ENCODE peak calls at places on chromosome 4, in five cellular contexts. X is LNCaP clone FGC, J is breast epithelium, V is body of pancreas, E is ovary. C is an unnamed sample.

GRCh38 chr4:11566440-11567022 is 137.8 kb upstream of the HS3ST1 start:
- DNase-seq in X (no peak), J (no peak), V (no peak), E (no peak), C (no peak)

GRCh38 chr4:149145803-149146202 is 669.8 kb downstream of the IQCM start:
- DNase-seq in X (no peak), J (no peak), V (no peak), E (no peak), C (no peak)

GRCh38 chr4:67680568-67681222 is 20.3 kb downstream of the UBA6 start:
- DNase-seq in X (no peak), J (no peak), V (no peak), E (no peak), C (no peak)

GRCh38 chr4:151709587-151709986 is 51.2 kb downstream of the GATB start:
- DNase-seq in X (no peak), J (no peak), V (no peak), E (no peak), C (no peak)

GRCh38 chr4:184347251-184348239 is 126.8 kb downstream of the IRF2 start:
- DNase-seq in X (no peak), J (peak), V (peak), E (peak), C (peak)

GRCh38 chr4:133711817-133712216 is 489.8 kb downstream of the PABPC4L start:
- DNase-seq in X (no peak), J (no peak), V (no peak), E (no peak), C (no peak)

GRCh38 chr4:90845777-90846176 is 718.6 kb downstream of the CCSER1 start:
- DNase-seq in X (peak), J (no peak), V (no peak), E (no peak), C (no peak)

GRCh38 chr4:109629775-109630174 is 69.7 kb downstream of the MCUB start:
- DNase-seq in X (no peak), J (no peak), V (no peak), E (no peak), C (no peak)

GRCh38 chr4:153207561-153207960 is 3.3 kb downstream of the TRIM2 start:
- DNase-seq in X (no peak), J (no peak), V (peak), E (no peak), C (no peak)

GRCh38 chr4:40403079-40403478 is 67.9 kb downstream of the CHRNA9 start:
- DNase-seq in X (no peak), J (no peak), V (no peak), E (no peak), C (no peak)

GRCh38 chr4:159416073-159416472 is 313.2 kb downstream of the RAPGEF2 start:
- DNase-seq in X (no peak), J (no peak), V (no peak), E (no peak), C (no peak)

GRCh38 chr4:74054483-74055032 is 16.1 kb upstream of the CXCL3 start:
- DNase-seq in X (no peak), J (no peak), V (no peak), E (no peak), C (no peak)

GRCh38 chr4:185004562-185005208 is 13.6 kb upstream of the HELT start:
- DNase-seq in X (no peak), J (peak), V (peak), E (peak), C (peak)

GRCh38 chr4:57249083-57249482 is 138.9 kb upstream of the IGFBP7 start:
- DNase-seq in X (no peak), J (no peak), V (no peak), E (no peak), C (no peak)

GRCh38 chr4:177405508-177405907 is 36.7 kb downstream of the AGA start:
- DNase-seq in X (no peak), J (no peak), V (no peak), E (no peak), C (no peak)

GRCh38 chr4:4267981-4268380 is 20.0 kb upstream of the TMEM128 start:
- DNase-seq in X (no peak), J (no peak), V (no peak), E (no peak), C (no peak)

GRCh38 chr4:179893967-179894590 is 2349.1 kb upstream of the TENM3 start:
- DNase-seq in X (no peak), J (no peak), V (no peak), E (no peak), C (no peak)

GRCh38 chr4:107757860-107758476 is 37.9 kb upstream of the PAPSS1 start:
- DNase-seq in X (no peak), J (no peak), V (no peak), E (no peak), C (no peak)

GRCh38 chr4:56106180-56106579 is 157.4 kb downstream of the CEP135 start:
- DNase-seq in X (no peak), J (no peak), V (no peak), E (no peak), C (no peak)

GRCh38 chr4:90318208-90318607 is 191.0 kb downstream of the CCSER1 start:
- DNase-seq in X (no peak), J (no peak), V (no peak), E (no peak), C (no peak)

GRCh38 chr4:65668201-65669007 is 1.9 kb downstream of the EPHA5 start:
- DNase-seq in X (no peak), J (no peak), V (peak), E (peak), C (peak)

GRCh38 chr4:150235795-150236385 is 157.6 kb downstream of the DCLK2 start:
- DNase-seq in X (no peak), J (no peak), V (no peak), E (no peak), C (no peak)

GRCh38 chr4:83034630-83035494 is at the start of gene COPS4:
- DNase-seq in X (peak), J (peak), V (peak), E (peak), C (peak)

GRCh38 chr4:83040269-83040668 is 5.3 kb downstream of the COPS4 start:
- DNase-seq in X (no peak), J (no peak), V (no peak), E (no peak), C (no peak)

GRCh38 chr4:83036991-83037390 is 2.0 kb downstream of the COPS4 start:
- DNase-seq in X (no peak), J (no peak), V (no peak), E (no peak), C (no peak)
- H3K4me3 ChIP-seq in X (no peak), J (no peak), V (no peak), E (no peak), C (no peak)

DNA sequence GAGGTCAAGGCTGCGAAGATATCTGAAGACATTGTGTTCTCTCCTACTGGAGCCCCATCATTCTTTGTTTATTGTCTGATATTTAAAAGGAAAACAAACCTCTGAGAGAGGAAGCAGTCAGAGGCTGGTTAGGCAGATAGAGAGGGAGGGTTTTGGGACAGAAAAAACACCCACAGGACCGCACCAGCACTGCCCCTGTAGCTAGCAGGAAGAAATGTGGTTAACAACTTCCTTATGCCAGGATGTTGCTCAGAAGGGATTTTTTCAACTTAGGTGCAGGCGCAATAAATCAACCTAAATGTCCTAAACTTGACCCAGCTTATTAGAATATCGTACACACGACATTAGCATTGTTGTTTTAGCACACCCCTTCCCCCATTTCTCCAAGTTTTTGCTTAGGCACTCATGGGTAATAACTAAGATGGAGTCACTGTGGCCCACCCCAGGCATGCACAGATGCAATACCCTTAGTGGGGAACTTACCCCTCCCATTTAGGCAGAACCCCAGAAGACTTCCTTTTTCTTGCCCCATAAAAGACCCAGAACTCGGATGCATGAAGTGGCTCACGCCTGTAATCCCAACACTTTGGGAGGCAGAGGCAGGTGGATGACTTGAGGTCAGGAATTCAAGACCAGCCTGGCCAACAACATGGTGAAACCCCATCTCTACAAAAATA is 2.8 kb upstream of the ZNF718 start:
- DNase-seq in X (no peak), J (no peak), V (no peak), E (peak), C (no peak)
- H3K4me3 ChIP-seq in X (no peak), J (no peak), V (no peak), E (no peak), C (no peak)

GRCh38 chr4:129094347-129094746 is 1.0 kb upstream of the SCLT1 start:
- DNase-seq in X (no peak), J (no peak), V (no peak), E (no peak), C (no peak)
- H3K4me3 ChIP-seq in X (peak), J (peak), V (no peak), E (peak), C (no peak)

GRCh38 chr4:6470502-6471302 is 1.7 kb downstream of the PPP2R2C start:
- DNase-seq in X (no peak), J (no peak), V (peak), E (peak), C (peak)
- H3K4me3 ChIP-seq in X (peak), J (peak), V (no peak), E (peak), C (peak)

GRCh38 chr4:8893227-8893623 is 21.6 kb upstream of the HMX1 start:
- DNase-seq in X (no peak), J (no peak), V (no peak), E (no peak), C (no peak)

GRCh38 chr4:8894424-8894816 is 22.8 kb upstream of the HMX1 start:
- DNase-seq in X (no peak), J (no peak), V (no peak), E (no peak), C (no peak)

GRCh38 chr4:8892556-8893226 is 21.1 kb upstream of the HMX1 start:
- DNase-seq in X (no peak), J (no peak), V (no peak), E (no peak), C (no peak)

GRCh38 chr4:8895295-8895694 is 23.7 kb upstream of the HMX1 start:
- DNase-seq in X (no peak), J (no peak), V (no peak), E (no peak), C (no peak)

GRCh38 chr4:8893624-8894423 is 22.2 kb upstream of the HMX1 start:
- DNase-seq in X (no peak), J (no peak), V (no peak), E (no peak), C (no peak)
- H3K4me3 ChIP-seq in X (no peak), J (no peak), V (no peak), E (no peak), C (no peak)

GRCh38 chr4:70712604-70713452 is 8.9 kb upstream of the RUFY3 start:
- DNase-seq in X (no peak), J (no peak), V (no peak), E (no peak), C (no peak)
- H3K4me3 ChIP-seq in X (no peak), J (no peak), V (no peak), E (no peak), C (no peak)

GRCh38 chr4:118964891-118965411 is 76.3 kb downstream of the SYNPO2 start:
- DNase-seq in X (no peak), J (no peak), V (no peak), E (peak), C (no peak)

GRCh38 chr4:118969359-118969758 is 80.7 kb downstream of the SYNPO2 start:
- DNase-seq in X (peak), J (peak), V (peak), E (peak), C (peak)

GRCh38 chr4:118968813-118969212 is 80.2 kb downstream of the SYNPO2 start:
- DNase-seq in X (no peak), J (no peak), V (no peak), E (no peak), C (no peak)

GRCh38 chr4:118968006-118968405 is 79.4 kb downstream of the SYNPO2 start:
- DNase-seq in X (no peak), J (peak), V (no peak), E (peak), C (peak)

DNA sequence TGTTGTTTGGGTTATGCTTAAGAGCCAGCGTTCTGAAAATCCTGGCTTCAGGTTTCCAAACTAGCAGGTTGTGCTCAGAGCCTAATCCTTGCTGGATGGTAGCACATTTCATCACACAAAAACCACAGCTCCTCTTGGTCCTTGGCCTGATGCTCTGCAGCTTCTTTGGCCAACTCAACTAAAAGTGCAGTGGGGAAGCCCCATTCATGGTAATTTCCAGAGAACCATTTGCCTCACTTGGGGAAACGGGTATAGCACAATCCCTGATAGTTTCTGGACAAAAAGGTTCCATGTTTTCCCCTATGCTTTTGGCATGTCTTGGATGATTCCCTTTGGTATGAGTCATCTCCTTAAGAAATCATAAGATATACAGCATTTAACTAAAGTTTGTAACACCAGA is 78.7 kb downstream of the SYNPO2 start:
- DNase-seq in X (no peak), J (peak), V (no peak), E (peak), C (no peak)
- H3K4me3 ChIP-seq in X (no peak), J (no peak), V (no peak), E (no peak), C (no peak)

DNA sequence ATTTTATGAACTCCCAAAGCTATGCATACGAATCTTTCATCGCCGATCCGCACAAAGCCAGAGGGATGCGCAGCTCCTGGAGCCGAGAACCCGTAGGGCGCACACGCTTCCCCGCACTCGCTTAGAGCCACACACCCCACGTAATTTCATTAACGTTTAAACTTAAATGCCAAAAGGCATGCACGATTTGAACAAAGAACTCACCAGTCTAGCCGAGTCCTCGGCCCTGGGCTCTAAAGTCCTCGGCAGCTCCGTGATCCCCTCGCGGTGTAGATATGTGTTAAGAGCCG is 2.4 kb upstream of the FAT1 start:
- DNase-seq in X (no peak), J (no peak), V (no peak), E (no peak), C (no peak)
- H3K4me3 ChIP-seq in X (peak), J (peak), V (peak), E (peak), C (peak)

C was measured in lower leg skin.